ENCODE peak calls at places on chromosomes 16 and 17, in nine cellular contexts. X, P, W, O, H, Z, L, T and Y are unnamed samples.
A peak's percentile ranks its signal among the peaks of the same experiment; 100 is the strongest.

GRCh38 chr16:83403751-83404150 is 404.0 kb upstream of the HSBP1 start:
- DNase-seq in X (no peak), P (no peak), W (no peak), O (no peak), H (no peak), Z (no peak), L (no peak), T (no peak), Y (no peak)

GRCh38 chr16:89361756-89362155 is 128.6 kb downstream of the ANKRD11 start:
- DNase-seq in X (no peak), P (no peak), W (no peak), O (no peak), H (no peak), Z (no peak), L (no peak), T (no peak), Y (no peak)

GRCh38 chr16:88409296-88410065 is 26.7 kb downstream of the ZNF469 start:
- DNase-seq in X (no peak), P (no peak), W (no peak), O (no peak), H (no peak), Z (no peak), L (no peak), T (no peak), Y (no peak)

GRCh38 chr17:34797724-34798123 is 163.5 kb downstream of the CCT6B start:
- DNase-seq in X (no peak), P (no peak), W (no peak), O (peak; percentile 15), H (peak; percentile 47), Z (peak; percentile 75), L (no peak), T (no peak), Y (peak; percentile 82)

GRCh38 chr17:48162946-48163506 is 55.5 kb downstream of the SNX11 start:
- DNase-seq in X (no peak), P (peak; percentile 66), W (no peak), O (no peak), H (peak; percentile 60), Z (no peak), L (no peak), T (peak; percentile 30), Y (no peak)

GRCh38 chr17:1324201-1324750 is 44.8 kb downstream of the TRARG1 start:
- DNase-seq in X (no peak), P (no peak), W (no peak), O (no peak), H (no peak), Z (no peak), L (no peak), T (no peak), Y (no peak)

GRCh38 chr16:10835281-10835931 is 16.8 kb upstream of the TVP23A start:
- DNase-seq in X (no peak), P (no peak), W (no peak), O (no peak), H (peak; percentile 53), Z (no peak), L (no peak), T (no peak), Y (no peak)

GRCh38 chr17:72922223-72922622 is 170.3 kb downstream of the SLC39A11 start:
- DNase-seq in X (no peak), P (no peak), W (no peak), O (no peak), H (no peak), Z (no peak), L (no peak), T (no peak), Y (no peak)

GRCh38 chr16:15704545-15704987 is 54.5 kb downstream of the NDE1 start:
- DNase-seq in X (peak; percentile 14), P (peak; percentile 63), W (peak; percentile 66), O (peak; percentile 76), H (peak; percentile 76), Z (peak; percentile 87), L (peak; percentile 79), T (peak; percentile 27), Y (peak; percentile 90)

GRCh38 chr17:59783221-59784016 is 76.0 kb downstream of the VMP1 start:
- DNase-seq in X (no peak), P (no peak), W (no peak), O (no peak), H (no peak), Z (no peak), L (no peak), T (peak; percentile 70), Y (no peak)

GRCh38 chr17:38896373-38896954 is 26.6 kb downstream of the LASP1 start:
- DNase-seq in X (no peak), P (no peak), W (no peak), O (no peak), H (no peak), Z (no peak), L (no peak), T (no peak), Y (no peak)